ENCODE peak calls at places on chromosomes 13 and 19, in four cellular contexts. L, O, S and Y are unnamed samples.

GRCh38 chr13:73338389-73338788 is 279.6 kb downstream of the KLF5 start:
- DNase-seq in O (no peak), L (no peak), S (peak; percentile 18), Y (no peak)

GRCh38 chr13:34156841-34157365 is 339.0 kb downstream of the RFC3 start:
- DNase-seq in S (peak; percentile 96), L (no peak), O (peak; percentile 22), Y (peak; percentile 94)

GRCh38 chr13:94640676-94641075 is 39.0 kb downstream of the GPR180 start:
- DNase-seq in S (peak; percentile 29), O (no peak), L (no peak), Y (peak; percentile 44)

GRCh38 chr13:103039183-103039582 is 27.0 kb downstream of the SLC10A2 start:
- DNase-seq in S (no peak), O (no peak), L (no peak), Y (no peak)

GRCh38 chr19:23294141-23294540 is 43.9 kb upstream of the ZNF724 start:
- DNase-seq in S (no peak), L (no peak), O (no peak), Y (no peak)

GRCh38 chr13:22926176-22927007 is 254.4 kb upstream of the SGCG start:
- DNase-seq in S (peak; percentile 9), L (no peak), O (peak; percentile 82), Y (no peak)

GRCh38 chr13:99988469-99989375 is 7.1 kb downstream of the ZIC2 start:
- DNase-seq in O (no peak), L (no peak), S (no peak), Y (no peak)

GRCh38 chr13:42266464-42266863 is 5.5 kb upstream of the AKAP11 start:
- DNase-seq in O (no peak), S (peak; percentile 56), L (no peak), Y (peak; percentile 14)

GRCh38 chr13:28753208-28753892 is 34.6 kb upstream of the SLC46A3 start:
- DNase-seq in O (peak; percentile 21), L (no peak), S (peak; percentile 92), Y (peak; percentile 96)

GRCh38 chr13:51763486-51763885 is 40.5 kb downstream of the DHRS12 start:
- DNase-seq in O (no peak), S (no peak), L (no peak), Y (no peak)

GRCh38 chr13:79973533-79973963 is 367.4 kb downstream of the SPRY2 start:
- DNase-seq in L (no peak), O (peak; percentile 45), S (no peak), Y (no peak)

GRCh38 chr19:56507446-56508281 is at the start of gene ZNF471:
- DNase-seq in L (peak; percentile 87), O (peak; percentile 99), S (peak; percentile 99), Y (peak; percentile 100)

GRCh38 chr13:112605531-112605990 is 17.6 kb upstream of the TUBGCP3 start:
- DNase-seq in O (no peak), L (no peak), S (peak; percentile 6), Y (no peak)

GRCh38 chr13:113092776-113093579 is 12.6 kb upstream of the F7 start:
- DNase-seq in L (no peak), O (peak; percentile 8), S (no peak), Y (no peak)

GRCh38 chr13:48161530-48162179 is 66.8 kb upstream of the MED4 start:
- DNase-seq in O (peak; percentile 44), L (no peak), S (no peak), Y (no peak)

GRCh38 chr19:373391-374182 is 29.0 kb upstream of the MIER2 start:
- DNase-seq in O (no peak), S (no peak), L (no peak), Y (no peak)

GRCh38 chr13:105035092-105035491 is 1500.4 kb downstream of the EFNB2 start:
- DNase-seq in S (no peak), O (no peak), L (no peak), Y (no peak)

GRCh38 chr13:81987677-81988357 is 1646.9 kb upstream of the SPRY2 start:
- DNase-seq in S (no peak), O (no peak), L (no peak), Y (no peak)

GRCh38 chr19:49132974-49133609 is 13.7 kb downstream of the PPFIA3 start:
- DNase-seq in S (no peak), L (no peak), O (peak; percentile 57), Y (no peak)

GRCh38 chr19:27746691-27747380 is 1466.1 kb downstream of the UQCRFS1 start:
- DNase-seq in S (no peak), L (no peak), O (peak; percentile 46), Y (peak; percentile 43)

GRCh38 chr19:13807421-13808021 is 12.3 kb downstream of the ZSWIM4 start:
- DNase-seq in S (no peak), O (no peak), L (no peak), Y (no peak)

GRCh38 chr13:60112771-60113170 is 51.0 kb downstream of the DIAPH3 start:
- DNase-seq in L (no peak), O (no peak), S (no peak), Y (peak; percentile 56)

GRCh38 chr13:110519046-110519445 is 42.5 kb downstream of the RAB20 start:
- DNase-seq in L (no peak), S (no peak), O (no peak), Y (no peak)

GRCh38 chr19:41431426-41432386 is 4.5 kb upstream of the B3GNT8 start:
- DNase-seq in L (no peak), S (peak; percentile 44), O (peak; percentile 82), Y (peak; percentile 34)

GRCh38 chr13:39876258-39876657 is 220.8 kb downstream of the COG6 start:
- DNase-seq in O (no peak), S (peak; percentile 89), L (no peak), Y (peak; percentile 73)

GRCh38 chr19:39660661-39661060 is 4.9 kb downstream of the LGALS16 start:
- DNase-seq in O (no peak), S (no peak), L (no peak), Y (no peak)

GRCh38 chr13:83168575-83168974 is 713.7 kb downstream of the SLITRK1 start:
- DNase-seq in S (no peak), O (no peak), L (no peak), Y (peak; percentile 84)

GRCh38 chr13:50589651-50590054 is 253.8 kb downstream of the DLEU7 start:
- DNase-seq in L (no peak), O (no peak), S (peak; percentile 91), Y (peak; percentile 81)

GRCh38 chr13:50588736-50589135 is 254.8 kb downstream of the DLEU7 start:
- DNase-seq in L (no peak), O (no peak), S (no peak), Y (peak; percentile 7)

GRCh38 chr13:50587839-50588373 is 255.6 kb downstream of the DLEU7 start:
- DNase-seq in L (no peak), O (no peak), S (no peak), Y (no peak)

GRCh38 chr13:50587122-50587521 is 256.4 kb downstream of the DLEU7 start:
- DNase-seq in L (no peak), O (no peak), S (no peak), Y (no peak)

GRCh38 chr13:50589139-50589538 is 254.4 kb downstream of the DLEU7 start:
- DNase-seq in S (peak; percentile 84), O (no peak), L (no peak), Y (peak; percentile 56)
- H3K4me1 ChIP-seq in S (peaks cover 11% of the 10 kb centered on the region), O (peaks cover 29% of the 10 kb centered on the region), L (peaks cover 19% of the 10 kb centered on the region), Y (peaks cover 61% of the 10 kb centered on the region)

DNA sequence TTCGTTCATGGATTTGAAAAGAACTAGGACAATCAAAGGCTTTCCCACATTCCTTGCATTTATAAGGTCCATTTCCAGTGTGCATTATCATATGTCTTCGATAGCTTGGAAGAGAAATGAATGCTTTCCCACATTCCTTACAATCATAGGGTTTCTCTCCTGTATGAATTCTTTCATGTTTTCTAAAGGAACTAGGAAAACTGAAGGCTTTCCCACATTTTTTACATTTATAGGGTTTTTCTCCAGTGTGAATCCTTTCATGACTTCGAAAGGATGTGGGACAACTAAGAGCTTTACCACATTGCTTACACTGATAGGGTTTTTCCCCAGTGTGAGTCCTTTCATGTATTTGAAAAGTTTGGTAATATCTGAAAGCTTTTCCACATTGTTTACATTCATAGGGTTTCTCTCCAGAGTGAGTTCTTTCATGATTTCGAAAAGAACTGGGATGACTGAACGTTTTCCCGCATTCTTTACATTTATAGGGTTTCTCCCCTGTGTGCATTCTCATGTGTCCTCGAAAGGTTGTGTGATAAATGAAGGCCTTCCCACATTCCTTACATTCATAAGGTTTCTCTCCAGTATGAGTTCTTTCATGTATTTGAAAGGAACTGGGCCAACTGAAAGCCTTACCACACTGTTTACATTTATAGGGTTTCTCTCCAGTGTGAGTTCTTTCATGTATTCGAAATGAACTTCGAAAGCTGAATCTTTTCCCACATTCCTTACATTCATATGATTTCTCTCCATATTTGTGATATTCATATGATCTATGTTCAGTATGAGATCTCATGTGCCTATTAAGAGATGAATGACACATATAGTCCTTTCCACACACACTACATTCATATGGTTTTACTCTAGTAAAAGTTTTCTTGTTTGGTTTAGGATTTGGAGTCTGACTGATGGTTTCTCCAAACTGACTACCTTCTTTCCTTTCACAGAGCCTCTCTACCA is 19.6 kb downstream of the ZNF709 start:
- DNase-seq in L (no peak), S (no peak), O (no peak), Y (no peak)
- H3K9me3 ChIP-seq in L (peaks cover 37% of the 10 kb centered on the region), S (peaks cover 72% of the 10 kb centered on the region), O (peaks cover 94% of the 10 kb centered on the region), Y (peaks cover 78% of the 10 kb centered on the region)

DNA sequence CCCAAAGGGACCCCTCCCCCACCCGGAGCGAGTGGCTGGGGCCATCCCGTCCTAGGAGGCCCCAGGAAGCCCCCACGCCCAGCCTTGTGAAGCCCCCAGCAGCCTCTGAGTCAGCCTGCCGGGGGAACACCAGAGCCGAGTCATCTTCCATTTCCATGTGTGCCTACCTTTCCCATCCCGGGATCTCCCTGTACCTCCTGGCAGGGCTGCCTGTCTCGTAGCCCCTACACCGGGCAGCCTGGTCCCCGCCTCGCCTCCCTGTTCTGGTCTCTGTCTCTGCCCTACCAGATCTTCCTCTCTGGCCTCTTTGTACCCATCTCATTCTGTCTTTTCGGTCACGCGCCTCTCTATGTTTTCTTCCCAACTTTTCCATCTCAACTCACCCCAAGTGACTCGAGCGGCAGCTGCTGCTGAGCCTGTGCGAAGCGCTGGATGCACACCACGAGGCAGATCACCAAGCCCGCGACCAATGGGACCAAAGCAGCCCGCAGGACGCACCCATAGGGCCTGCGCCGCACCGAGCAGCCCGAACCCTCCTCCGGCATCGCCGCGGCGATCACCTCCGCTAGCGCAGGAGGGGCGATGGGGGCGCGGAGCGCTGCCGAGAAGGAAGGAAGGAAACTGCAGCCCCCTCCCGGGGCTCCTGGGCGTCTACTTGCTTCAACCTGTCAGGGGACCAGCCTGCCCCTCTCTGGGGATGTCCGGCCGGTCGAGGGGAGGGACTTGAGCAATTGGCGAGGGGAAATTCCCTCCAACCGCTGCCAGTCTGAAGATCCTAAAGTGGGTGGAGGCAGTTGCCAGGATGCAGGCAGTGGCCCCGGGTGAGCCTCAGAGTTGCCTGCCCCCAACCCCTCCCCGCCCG is at the start of gene CD70:
- DNase-seq in S (no peak), O (no peak), L (peak; percentile 35), Y (no peak)
- H3K4me3 ChIP-seq in S (no peak within 1 kb of the TSS), O (peak within 1 kb of the TSS; percentile 43), L (peak within 1 kb of the TSS; percentile 34), Y (peak within 1 kb of the TSS; percentile 51)

DNA sequence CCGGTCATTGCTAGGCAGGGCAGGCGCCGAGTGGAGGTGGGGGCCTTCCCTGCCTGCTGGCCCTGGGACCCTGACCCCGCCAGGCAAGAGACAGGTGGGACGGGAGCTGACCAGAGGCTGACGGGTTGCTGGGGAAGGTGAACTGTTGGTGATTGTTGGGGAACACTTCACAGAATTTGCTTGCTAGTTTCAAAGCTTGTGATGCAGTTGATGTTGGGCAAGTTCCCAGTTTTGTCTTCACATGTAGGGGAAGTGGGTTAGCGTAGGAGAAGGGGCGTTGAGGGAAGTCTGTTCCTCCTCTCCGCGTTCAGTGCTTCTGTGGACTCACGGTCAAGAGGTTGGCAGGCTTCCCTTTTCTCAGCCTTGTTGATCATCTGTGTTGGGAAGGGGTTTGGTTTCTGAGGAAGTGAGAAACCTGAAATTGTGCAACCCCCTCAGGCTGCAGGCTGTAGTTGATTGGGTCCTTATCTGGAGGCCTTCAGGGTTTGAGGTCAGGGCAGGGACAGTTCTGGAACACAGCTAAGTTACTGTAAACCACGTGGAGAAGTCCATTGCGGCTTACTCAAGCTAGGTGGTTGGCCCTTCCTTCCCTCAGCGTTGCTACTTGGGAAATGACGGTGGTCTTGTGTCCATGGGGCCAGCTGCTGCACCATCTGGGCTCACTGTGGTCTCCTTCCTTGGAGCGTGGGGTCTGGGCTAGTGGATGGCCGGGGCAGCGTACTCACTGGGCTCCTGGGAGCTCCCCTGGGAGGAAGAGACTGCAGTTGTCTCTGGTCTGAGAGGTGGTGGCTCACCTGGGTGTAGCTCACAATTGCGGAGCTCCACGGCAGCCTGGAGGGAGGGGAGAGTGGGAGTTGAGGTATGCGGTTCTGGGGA is 7.5 kb downstream of the RPS9 start:
- DNase-seq in S (peak; percentile 84), O (peak; percentile 52), L (no peak), Y (peak; percentile 25)
- H3K4me1 ChIP-seq in S (peaks cover 55% of the 10 kb centered on the region), O (peaks cover 82% of the 10 kb centered on the region), L (peaks cover 82% of the 10 kb centered on the region), Y (peaks cover 79% of the 10 kb centered on the region)